ENCODE peak calls at places on chromosomes 3 and 15, in nine cellular contexts. O, J, A, D, F, U, S, L and Q are unnamed samples.

GRCh38 chr15:34709866-34710265 is 44.9 kb downstream of the GJD2 start:
- DNase-seq in F (peak), U (no peak), L (no peak), S (peak), J (no peak), D (no peak), O (no peak), A (no peak), Q (no peak)

GRCh38 chr15:39301589-39301999 is 279.3 kb upstream of the THBS1 start:
- DNase-seq in U (no peak), O (no peak), F (peak), S (peak), L (no peak), J (no peak), D (no peak), A (no peak), Q (no peak)

GRCh38 chr3:188605231-188605630 is 451.3 kb downstream of the LPP start:
- DNase-seq in J (no peak), L (no peak), U (no peak), O (no peak), D (no peak), A (no peak), F (no peak), S (no peak), Q (no peak)

GRCh38 chr3:126851934-126852333 is 131.0 kb upstream of the PLXNA1 start:
- DNase-seq in J (no peak), F (no peak), L (no peak), D (no peak), S (no peak), O (no peak), A (no peak), U (no peak), Q (no peak)

GRCh38 chr15:98734472-98735284 is 86.3 kb downstream of the IGF1R start:
- DNase-seq in U (no peak), L (no peak), A (no peak), S (peak), O (no peak), F (no peak), J (no peak), D (no peak), Q (no peak)

GRCh38 chr3:155014953-155015352 is 65.2 kb upstream of the MME start:
- DNase-seq in F (no peak), A (no peak), S (no peak), D (no peak), U (no peak), J (no peak), O (no peak), L (no peak), Q (no peak)

GRCh38 chr15:60635507-60636352 is 156.8 kb upstream of the ICE2 start:
- DNase-seq in A (peak), D (no peak), O (no peak), L (no peak), U (no peak), J (no peak), S (peak), F (no peak), Q (no peak)

GRCh38 chr15:85730001-85730820 is 64.5 kb downstream of the KLHL25 start:
- DNase-seq in D (no peak), O (peak), F (peak), L (no peak), S (peak), A (no peak), U (peak), J (no peak), Q (no peak)

GRCh38 chr3:187540847-187541246 is 129.3 kb downstream of the SST start:
- DNase-seq in U (no peak), J (no peak), O (no peak), L (no peak), A (no peak), S (no peak), F (no peak), D (no peak), Q (no peak)

GRCh38 chr3:54621181-54621580 is 306.7 kb downstream of the LRTM1 start:
- DNase-seq in O (peak), S (no peak), J (no peak), L (no peak), F (no peak), U (no peak), A (no peak), D (no peak), Q (no peak)

GRCh38 chr3:43964640-43965039 is 273.9 kb downstream of the ABHD5 start:
- DNase-seq in D (no peak), S (no peak), U (no peak), L (no peak), O (no peak), J (no peak), F (no peak), A (no peak), Q (no peak)

GRCh38 chr3:42743204-42743995 is 29.7 kb downstream of the CCDC13 start:
- DNase-seq in O (no peak), S (no peak), U (no peak), A (no peak), J (no peak), F (no peak), D (no peak), L (no peak), Q (no peak)

GRCh38 chr3:50600841-50601591 is 10.6 kb downstream of the CISH start:
- DNase-seq in U (peak), F (peak), J (peak), S (peak), O (peak), L (peak), A (peak), D (peak), Q (peak)

GRCh38 chr3:18223591-18224338 is 201.4 kb downstream of the SATB1 start:
- DNase-seq in O (no peak), S (no peak), D (no peak), L (no peak), U (no peak), F (no peak), A (no peak), J (no peak), Q (no peak)

GRCh38 chr3:189529468-189529867 is 101.7 kb upstream of the TP63 start:
- DNase-seq in S (no peak), F (no peak), U (no peak), O (no peak), D (no peak), J (no peak), L (no peak), A (no peak), Q (no peak)

GRCh38 chr15:90309050-90309449 is 43.0 kb upstream of the ZNF774 start:
- DNase-seq in S (no peak), J (no peak), D (no peak), A (no peak), U (no peak), F (no peak), O (no peak), L (no peak), Q (no peak)

GRCh38 chr3:149716984-149717383 is 35.3 kb downstream of the COMMD2 start:
- DNase-seq in F (no peak), U (no peak), J (no peak), O (no peak), S (no peak), D (no peak), L (no peak), A (no peak), Q (no peak)

GRCh38 chr3:183954875-183955274 is 62.8 kb downstream of the ABCC5 start:
- DNase-seq in S (no peak), D (no peak), J (no peak), O (no peak), A (no peak), U (no peak), F (no peak), L (no peak), Q (no peak)

GRCh38 chr3:124115279-124115678 is 123.4 kb upstream of the ROPN1 start:
- DNase-seq in A (no peak), U (no peak), J (no peak), S (no peak), F (no peak), D (no peak), O (no peak), L (no peak), Q (no peak)

GRCh38 chr3:63364909-63365308 is 86.8 kb downstream of the SYNPR start:
- DNase-seq in O (peak), S (no peak), A (no peak), J (no peak), U (no peak), L (no peak), D (no peak), F (no peak), Q (no peak)

GRCh38 chr15:90895571-90896117 is 7.5 kb upstream of the MAN2A2 start:
- DNase-seq in A (no peak), U (no peak), S (peak), L (no peak), D (peak), O (peak), J (no peak), F (no peak), Q (peak)